ENCODE peak calls at places on chromosomes 4 and X, in six cellular contexts. M, Y, F, R, H and J are unnamed samples.

GRCh38 chr4:152072001-152072485 is 311.2 kb upstream of the GATB start:
- DNase-seq in M (no peak), Y (no peak), F (no peak), R (peak; percentile 54), H (no peak), J (no peak)

GRCh38 chr4:183503497-183504063 is 1.3 kb upstream of the ING2 start:
- DNase-seq in M (no peak), Y (no peak), F (no peak), R (no peak), H (no peak), J (no peak)

GRCh38 chrX:72373136-72373535 is 67.4 kb upstream of the CITED1 start:
- DNase-seq in M (no peak), Y (no peak), F (no peak), R (no peak), H (no peak), J (no peak)

GRCh38 chrX:8971116-8971515 is 62.8 kb downstream of the FAM9B start:
- DNase-seq in M (no peak), Y (no peak), F (no peak), R (no peak), H (no peak), J (no peak)

GRCh38 chr4:41396214-41396613 is 139.5 kb downstream of the UCHL1 start:
- DNase-seq in M (no peak), Y (no peak), F (no peak), R (no peak), H (no peak), J (no peak)

GRCh38 chr4:150890246-150890645 is 124.8 kb downstream of the LRBA start:
- DNase-seq in M (no peak), Y (no peak), F (no peak), R (no peak), H (no peak), J (no peak)

GRCh38 chrX:134460005-134460860 is at the start of gene HPRT1:
- DNase-seq in M (peak; percentile 86), Y (peak; percentile 87), F (peak; percentile 87), R (peak; percentile 87), H (peak; percentile 75), J (peak; percentile 78)

GRCh38 chrX:133171962-133172708 is 46.0 kb downstream of the TFDP3 start:
- DNase-seq in M (no peak), Y (no peak), F (no peak), R (no peak), H (no peak), J (no peak)

GRCh38 chr4:3314706-3315260 is 22.0 kb downstream of the RGS12 start:
- DNase-seq in M (no peak), Y (no peak), F (peak; percentile 10), R (no peak), H (no peak), J (no peak)

GRCh38 chr4:87916636-87917035 is 58.9 kb upstream of the SPP1 start:
- DNase-seq in M (no peak), Y (no peak), F (no peak), R (no peak), H (no peak), J (no peak)
- H3K27ac ChIP-seq in M (no peak overlapping the region), Y (no peak overlapping the region), F (no peak overlapping the region), R (no peak overlapping the region), H (no peak overlapping the region), J (no peak overlapping the region)

GRCh38 chr4:98928505-98929340 is at the start of gene EIF4E:
- DNase-seq in M (peak; percentile 97), Y (peak; percentile 99), F (peak; percentile 98), R (peak; percentile 99), H (peak; percentile 99), J (peak; percentile 98)
- TF ChIP-seq POLR2A in M (peak; percentile 65), Y (no peak), F (no peak), R (peak; percentile 45), H (peak; percentile 39), J (peak; percentile 32)

DNA sequence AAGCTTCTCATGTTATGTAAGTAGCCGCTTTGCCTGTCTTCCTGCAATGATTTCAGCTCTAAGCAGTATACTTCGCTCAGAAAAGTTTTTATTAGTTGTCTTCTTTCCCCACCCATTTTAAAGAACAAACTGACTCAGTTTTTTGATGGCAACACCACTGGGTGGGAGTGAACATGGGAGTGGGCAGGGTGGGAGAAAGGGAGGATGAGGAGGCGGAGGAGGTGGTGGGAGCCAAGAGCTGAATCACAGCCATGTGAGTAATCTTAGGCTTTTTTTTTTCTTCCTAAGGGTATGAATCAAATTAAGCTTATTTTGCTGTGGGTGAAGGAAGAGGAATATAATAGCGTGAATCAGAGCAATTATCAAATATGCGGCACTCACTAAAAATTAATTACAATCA is 574.3 kb upstream of the DIPK2B start:
- DNase-seq in M (no peak), Y (peak; percentile 68), F (no peak), R (no peak), H (peak; percentile 31), J (peak; percentile 83)
- H3K27ac ChIP-seq in M (no peak overlapping the region), Y (no peak overlapping the region), F (peak overlapping the region; percentile 27), R (no peak overlapping the region), H (no peak overlapping the region), J (peak overlapping the region; percentile 71)

DNA sequence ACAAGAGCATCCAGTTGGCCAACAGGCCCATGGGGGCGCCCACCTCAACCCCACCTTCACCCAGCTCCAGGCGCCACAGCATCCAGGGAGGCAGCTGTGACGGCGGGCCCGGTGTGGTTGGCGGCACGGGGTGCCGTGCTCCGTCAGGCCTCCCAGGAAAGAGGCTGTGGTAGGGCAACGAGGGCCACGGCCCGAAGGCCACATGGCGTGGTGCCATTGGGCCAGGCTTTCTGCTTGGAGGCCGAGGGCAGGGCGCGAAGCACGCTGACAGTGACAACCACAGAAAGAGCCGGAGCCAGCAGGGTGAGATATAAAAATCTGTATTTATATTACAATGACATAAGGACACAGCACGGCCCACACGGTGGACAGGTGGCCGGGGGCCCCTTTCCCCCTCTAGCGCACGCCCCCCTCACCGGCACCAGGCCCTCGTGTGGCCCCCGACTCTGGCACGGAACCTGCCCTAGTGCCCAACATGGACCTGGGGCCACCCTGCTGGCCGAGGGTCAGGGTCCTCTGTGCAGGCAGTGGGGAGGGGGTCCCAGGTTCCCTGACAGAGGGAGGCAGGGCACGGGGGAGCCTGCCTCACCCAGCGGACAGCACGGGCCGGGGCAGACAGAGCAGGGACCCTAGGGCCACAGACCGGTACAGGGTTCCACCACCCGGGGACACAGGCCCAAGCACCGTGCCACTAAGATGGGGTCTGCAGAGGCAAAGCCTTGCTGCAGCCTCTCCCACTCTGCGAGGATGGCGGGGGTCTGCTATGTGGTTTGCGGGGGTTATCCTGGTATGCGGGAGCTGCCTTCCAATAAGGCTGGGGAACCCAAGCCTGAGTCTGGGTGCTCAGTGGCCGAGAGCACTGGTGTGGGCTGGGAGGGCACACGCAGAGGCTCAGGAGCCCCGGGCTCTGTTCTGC is 5.5 kb upstream of the HAUS3 start:
- DNase-seq in M (peak; percentile 37), Y (no peak), F (peak; percentile 25), R (peak; percentile 24), H (peak; percentile 54), J (no peak)
- TF ChIP-seq POLR2A in M (no peak), Y (no peak), F (no peak), R (no peak), H (no peak), J (no peak)